ENCODE peak calls at places on chromosomes 12 and 14, in six cellular contexts. F is uterus, R is IMR-90, U is gastrocnemius medialis, H is adrenal gland, L is heart left ventricle. S is an unnamed sample.

GRCh38 chr12:5377997-5378596 is 53.8 kb upstream of the NTF3 start:
- DNase-seq in F (peak; percentile 65), R (no peak), U (no peak), H (no peak), L (no peak), S (no peak)

GRCh38 chr12:113700943-113701342 is 229.3 kb upstream of the LHX5 start:
- DNase-seq in F (no peak), R (peak; percentile 49), U (no peak), H (peak; percentile 73), L (no peak), S (no peak)

GRCh38 chr14:23366163-23366921 is 1.4 kb upstream of the EFS start:
- DNase-seq in F (peak; percentile 83), R (peak; percentile 72), U (no peak), H (peak; percentile 29), L (peak; percentile 71), S (no peak)

GRCh38 chr12:18629445-18629844 is 108.4 kb downstream of the PLCZ1 start:
- DNase-seq in F (no peak), R (no peak), U (no peak), H (no peak), L (no peak), S (no peak)

GRCh38 chr12:114697246-114697716 is 13.3 kb upstream of the TBX3 start:
- DNase-seq in F (no peak), R (no peak), U (no peak), H (no peak), L (no peak), S (no peak)

GRCh38 chr12:73308079-73308478 is 1035.9 kb downstream of the TRHDE start:
- DNase-seq in F (no peak), R (no peak), U (no peak), H (no peak), L (no peak), S (no peak)

GRCh38 chr12:117466677-117467362 is 105.4 kb upstream of the NOS1 start:
- DNase-seq in F (no peak), R (no peak), U (no peak), H (no peak), L (no peak), S (peak; percentile 61)

GRCh38 chr12:108367436-108367835 is 28.3 kb upstream of the CMKLR1 start:
- DNase-seq in F (no peak), R (no peak), U (no peak), H (no peak), L (no peak), S (no peak)

GRCh38 chr14:103290494-103290893 is 43.5 kb upstream of the EIF5 start:
- DNase-seq in F (no peak), R (no peak), U (no peak), H (no peak), L (no peak), S (peak; percentile 33)

GRCh38 chr12:13273097-13273496 is 76.6 kb downstream of the EMP1 start:
- DNase-seq in F (no peak), R (no peak), U (no peak), H (no peak), L (no peak), S (no peak)

GRCh38 chr12:1859643-1860042 is 39.3 kb downstream of the LRTM2 start:
- DNase-seq in F (no peak), R (peak; percentile 40), U (no peak), H (no peak), L (no peak), S (no peak)

GRCh38 chr14:65237956-65238355 is 135.6 kb upstream of the MAX start:
- DNase-seq in F (no peak), R (no peak), U (no peak), H (no peak), L (no peak), S (no peak)

GRCh38 chr14:69091695-69092094 is 61.2 kb downstream of the DCAF5 start:
- DNase-seq in F (no peak), R (no peak), U (no peak), H (no peak), L (no peak), S (no peak)

GRCh38 chr14:106346084-106346483 is 819.7 kb downstream of the TMEM121 start:
- DNase-seq in F (no peak), R (no peak), U (no peak), H (no peak), L (no peak), S (no peak)

GRCh38 chr14:106343636-106344035 is 817.3 kb downstream of the TMEM121 start:
- DNase-seq in F (no peak), R (no peak), U (no peak), H (no peak), L (no peak), S (no peak)

GRCh38 chr14:106347890-106348755 is 821.7 kb downstream of the TMEM121 start:
- DNase-seq in F (no peak), R (no peak), U (no peak), H (no peak), L (no peak), S (no peak)

GRCh38 chr14:106346534-106347290 is 820.3 kb downstream of the TMEM121 start:
- DNase-seq in F (no peak), R (no peak), U (no peak), H (no peak), L (no peak), S (no peak)

DNA sequence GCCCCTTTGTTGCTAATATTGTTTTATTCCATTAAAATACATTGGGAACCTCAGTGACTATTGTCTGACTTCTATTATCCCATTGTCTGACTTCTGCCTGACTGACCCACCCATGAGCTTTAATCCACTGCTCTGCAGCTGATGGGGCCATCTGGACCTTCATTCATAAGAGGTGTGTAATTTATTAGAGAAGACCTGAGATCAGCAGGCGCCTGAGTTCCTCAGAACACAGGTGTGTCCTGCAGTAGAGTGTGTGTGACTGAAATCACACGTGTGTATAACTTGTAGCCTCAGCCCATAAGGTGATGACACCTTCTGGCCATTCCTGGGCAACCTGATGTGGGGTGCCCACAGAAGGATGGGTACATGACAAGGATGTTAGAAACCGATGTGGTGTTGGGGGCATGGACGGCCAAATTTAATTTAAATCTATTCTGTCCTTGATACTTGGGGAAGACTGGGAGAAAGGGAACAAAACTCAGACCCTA is 821.0 kb downstream of the TMEM121 start:
- DNase-seq in F (no peak), R (no peak), U (no peak), H (no peak), L (no peak), S (no peak)
- H3K9me3 ChIP-seq in F (no peaks in the 10 kb centered on the region), R (no peaks in the 10 kb centered on the region), U (no peaks in the 10 kb centered on the region), H (no peaks in the 10 kb centered on the region), L (no peaks in the 10 kb centered on the region), S (no peaks in the 10 kb centered on the region)

GRCh38 chr14:74713395-74713735 is 421 bp downstream of the FCF1 start:
- DNase-seq in F (no peak), R (no peak), U (no peak), H (no peak), L (no peak), S (no peak)

GRCh38 chr14:74710477-74710876 is 2.4 kb downstream of the AREL1 start:
- DNase-seq in F (no peak), R (no peak), U (no peak), H (no peak), L (no peak), S (no peak)

DNA sequence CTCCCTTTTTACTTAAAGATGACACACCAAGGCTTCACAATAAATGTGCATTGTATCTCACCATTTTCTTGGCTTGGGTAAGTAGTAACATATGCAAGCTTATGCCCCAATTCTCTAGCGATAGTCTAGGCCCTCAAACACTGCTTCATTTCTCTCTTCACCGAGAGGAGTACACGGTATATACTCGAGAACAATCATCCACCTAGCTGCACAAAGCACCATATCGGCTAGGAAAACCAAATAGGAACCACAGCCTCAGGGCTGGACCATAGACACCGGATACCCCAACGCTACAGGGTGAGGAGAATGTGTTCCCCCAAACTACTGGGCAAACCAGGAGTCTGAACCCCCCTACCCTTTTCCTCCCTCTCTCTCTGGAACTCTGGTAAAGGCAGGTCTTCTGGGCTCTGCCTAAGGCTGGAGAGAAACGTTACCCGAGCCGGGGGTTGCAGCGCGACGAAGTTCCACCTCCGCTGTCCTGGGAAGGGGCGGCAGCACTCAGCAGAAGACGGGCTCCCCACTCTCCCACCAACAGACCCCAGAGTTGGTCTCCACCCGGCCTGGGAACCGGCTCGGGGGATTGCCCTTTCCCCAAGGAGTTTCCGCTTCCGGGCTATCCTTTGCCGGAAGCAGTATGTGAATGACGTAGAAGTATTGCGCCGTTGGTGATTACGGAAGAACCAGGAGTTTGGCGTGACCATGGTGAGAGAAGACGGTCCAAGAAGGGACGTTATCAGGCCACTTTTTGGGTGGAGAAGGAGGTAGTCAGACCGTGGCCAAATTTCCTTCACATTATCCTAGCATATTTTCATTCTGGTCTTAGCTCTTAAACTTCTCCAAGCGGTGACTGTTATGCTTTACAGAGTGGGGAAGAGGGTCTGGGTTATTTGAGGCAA is at the start of the genes AREL1 and FCF1:
- DNase-seq in F (peak; percentile 85), R (peak; percentile 91), U (peak; percentile 79), H (peak; percentile 78), L (peak; percentile 86), S (peak; percentile 71)
- TF ChIP-seq POLR2A in F (peak; percentile 61), R (peak; percentile 75), U (peak; percentile 83), H (peak; percentile 55), L (peak; percentile 79), S (peak; percentile 69)

GRCh38 chr14:22231022-22231421 is 358.0 kb downstream of the DAD1 start:
- DNase-seq in F (no peak), R (no peak), U (no peak), H (no peak), L (no peak), S (no peak)
- H3K4me1 ChIP-seq in F (no peaks in the 10 kb centered on the region), R (peaks cover 10% of the 10 kb centered on the region), U (no peaks in the 10 kb centered on the region), H (no peaks in the 10 kb centered on the region), L (no peaks in the 10 kb centered on the region), S (no peaks in the 10 kb centered on the region)

DNA sequence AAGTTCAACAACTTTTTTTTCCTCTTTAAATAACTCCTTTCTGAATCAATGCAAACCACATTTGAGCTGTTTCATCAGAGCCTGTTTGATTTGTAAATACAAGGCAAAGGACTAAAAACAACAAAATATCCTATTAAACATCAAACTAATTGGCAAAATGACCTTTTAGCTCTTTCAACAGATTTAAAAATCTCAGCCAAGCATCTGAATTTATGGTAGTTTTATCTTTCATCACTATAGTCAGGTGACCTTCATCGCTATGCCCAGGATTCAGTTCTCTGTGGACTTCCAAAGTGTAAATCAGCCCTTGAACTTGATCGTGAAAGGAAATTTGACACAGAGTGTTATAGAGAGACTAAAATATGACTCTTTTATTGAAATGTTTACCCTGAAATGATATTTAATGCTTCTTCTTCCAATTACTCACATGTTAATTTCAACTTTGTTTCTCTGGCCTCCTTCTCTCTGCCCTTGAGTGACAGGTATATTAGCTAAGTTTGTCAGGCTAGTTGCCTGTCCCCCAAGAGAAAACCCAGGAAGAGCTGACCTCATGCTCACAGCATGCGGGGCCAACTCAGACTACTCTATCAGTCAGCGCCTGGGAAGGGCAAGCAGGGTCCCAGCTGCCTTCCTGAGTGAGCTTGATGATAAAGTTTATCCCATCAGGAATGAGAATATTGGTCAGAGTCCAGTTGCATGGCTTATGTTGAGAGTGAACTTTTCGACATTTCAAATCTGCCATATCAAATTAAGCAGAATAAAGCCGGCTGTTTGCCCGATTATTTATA is 1554.3 kb upstream of the FLRT2 start:
- DNase-seq in F (no peak), R (peak; percentile 67), U (no peak), H (peak; percentile 40), L (peak; percentile 54), S (no peak)
- H3K9me3 ChIP-seq in F (no peaks in the 10 kb centered on the region), R (no peaks in the 10 kb centered on the region), U (no peaks in the 10 kb centered on the region), H (no peaks in the 10 kb centered on the region), L (no peaks in the 10 kb centered on the region), S (no peaks in the 10 kb centered on the region)

DNA sequence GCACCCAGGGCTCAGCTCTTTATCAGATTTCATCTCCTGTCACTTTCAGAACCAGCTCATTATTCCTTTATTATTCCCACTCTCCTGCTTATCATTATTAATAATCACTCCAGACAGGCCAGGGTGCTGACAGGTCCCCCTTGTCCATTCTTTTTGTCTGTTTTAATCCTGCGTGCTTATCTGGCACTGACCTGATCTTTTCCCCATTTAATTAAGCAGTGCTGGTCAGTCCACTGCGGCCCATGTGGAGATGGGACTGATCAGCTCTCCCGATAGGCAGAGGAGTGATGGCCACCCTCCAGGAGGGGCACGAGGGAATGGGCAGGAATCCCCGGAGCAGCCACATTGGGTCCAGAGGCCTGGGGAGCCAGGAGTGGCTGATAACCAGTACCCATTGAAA is 55.5 kb upstream of the GPATCH2L start:
- DNase-seq in F (no peak), R (no peak), U (no peak), H (no peak), L (no peak), S (no peak)
- TF ChIP-seq POLR2A in F (no peak), R (no peak), U (no peak), H (no peak), L (no peak), S (no peak)

S was measured in Peyer's patch.